ENCODE peak calls at places on chromosomes 1 and 21, in seven cellular contexts. V is tibial nerve, L is left lung, B is kidney, Z is adipocyte, K is aorta, O is uterus. D is an unnamed sample. For H3K9me3 and H3K36me3, the result is how much of the 10 kb centered on the place peaks cover.

GRCh38 chr1:161816201-161816600 is 50.1 kb downstream of the ATF6 start:
- DNase-seq in B (no peak), Z (peak), O (no peak), V (no peak), L (no peak), K (no peak), D (no peak)

GRCh38 chr1:87814573-87814972 is 485.9 kb downstream of the LMO4 start:
- DNase-seq in L (no peak), V (no peak), O (no peak), Z (no peak), K (no peak), B (no peak), D (peak)

GRCh38 chr1:244021427-244021826 is 29.7 kb upstream of the ZBTB18 start:
- DNase-seq in V (no peak), L (no peak), Z (no peak), B (no peak), O (no peak), K (no peak), D (no peak)

GRCh38 chr1:89598450-89599331 is 34.2 kb upstream of the LRRC8C start:
- DNase-seq in L (no peak), O (no peak), Z (peak), K (no peak), V (no peak), B (no peak), D (no peak)

GRCh38 chr1:218851601-218852000 is 322.1 kb upstream of the LYPLAL1 start:
- DNase-seq in O (no peak), B (no peak), K (no peak), Z (peak), V (no peak), L (no peak), D (peak)

GRCh38 chr1:77536813-77537212 is 145.6 kb downstream of the ZZZ3 start:
- DNase-seq in B (no peak), L (no peak), V (no peak), O (no peak), K (no peak), Z (peak), D (peak)

GRCh38 chr1:43067856-43068751 is 104.0 kb downstream of the EBNA1BP2 start:
- DNase-seq in B (no peak), V (no peak), K (no peak), Z (peak), L (no peak), O (no peak), D (no peak)

GRCh38 chr1:19770436-19771190 is 29.1 kb downstream of the TMCO4 start:
- DNase-seq in K (no peak), Z (no peak), L (no peak), V (no peak), B (no peak), O (no peak), D (no peak)

GRCh38 chr1:6998267-6998666 is 213.0 kb downstream of the CAMTA1 start:
- DNase-seq in O (no peak), L (no peak), Z (no peak), K (no peak), V (no peak), B (no peak), D (no peak)

GRCh38 chr1:32927441-32927840 is 26.3 kb upstream of the TMEM54 start:
- DNase-seq in V (no peak), O (no peak), L (no peak), K (no peak), B (no peak), Z (no peak), D (no peak)

GRCh38 chr21:34743831-34744230 is 75.0 kb downstream of the CLIC6 start:
- DNase-seq in V (peak), O (no peak), L (peak), Z (peak), B (no peak), K (peak), D (peak)

GRCh38 chr1:166273618-166274017 is 106.8 kb upstream of the FAM78B start:
- DNase-seq in B (no peak), Z (no peak), O (no peak), K (no peak), L (no peak), V (no peak), D (no peak)

GRCh38 chr1:25657121-25657521 is 40.5 kb downstream of the MAN1C1 start:
- DNase-seq in O (no peak), V (no peak), K (no peak), Z (no peak), B (no peak), L (no peak), D (no peak)

GRCh38 chr1:196723325-196724185 is 51.1 kb upstream of the CFHR3 start:
- DNase-seq in V (no peak), K (no peak), L (no peak), B (peak), O (no peak), Z (peak), D (peak)

GRCh38 chr1:228515200-228515834 is 28.1 kb downstream of the RNF187 start:
- DNase-seq in B (no peak), K (no peak), O (no peak), V (no peak), Z (peak), L (no peak), D (peak)

GRCh38 chr1:47942238-47942629 is 55.0 kb downstream of the TRABD2B start:
- DNase-seq in B (no peak), L (no peak), V (no peak), O (no peak), K (no peak), Z (no peak), D (no peak)

GRCh38 chr21:18620421-18620820 is 216.8 kb upstream of the TMPRSS15 start:
- DNase-seq in K (no peak), L (no peak), B (no peak), Z (no peak), V (no peak), O (no peak), D (no peak)

GRCh38 chr1:228446849-228447248 is 30.2 kb upstream of the TRIM17 start:
- DNase-seq in B (no peak), L (no peak), O (no peak), Z (no peak), K (no peak), V (no peak), D (no peak)

GRCh38 chr1:64861611-64862010 is 104.7 kb downstream of the JAK1 start:
- DNase-seq in B (no peak), Z (peak), O (no peak), V (no peak), L (peak), K (no peak), D (no peak)

GRCh38 chr1:38133781-38134180 is 87.2 kb upstream of the POU3F1 start:
- DNase-seq in L (no peak), Z (no peak), O (no peak), B (no peak), V (no peak), K (no peak), D (no peak)

GRCh38 chr1:22056043-22056442 is 3.5 kb downstream of the CDC42 start:
- DNase-seq in V (no peak), K (no peak), Z (no peak), L (no peak), B (no peak), O (no peak), D (no peak)

GRCh38 chr1:180631197-180631765 is 541 bp upstream of the XPR1 start:
- DNase-seq in O (no peak), L (no peak), K (no peak), V (no peak), Z (no peak), B (no peak), D (no peak)

GRCh38 chr1:177568702-177569101 is 397.9 kb downstream of the BRINP2 start:
- DNase-seq in L (no peak), K (no peak), V (no peak), B (no peak), O (no peak), Z (no peak), D (no peak)

GRCh38 chr1:46211051-46211450 is 7.9 kb downstream of the LURAP1 start:
- DNase-seq in L (no peak), O (no peak), B (no peak), K (no peak), Z (no peak), V (no peak), D (no peak)

GRCh38 chr1:30596891-30597290 is 126.5 kb downstream of the MATN1 start:
- DNase-seq in B (peak), O (no peak), K (no peak), V (no peak), L (no peak), Z (no peak), D (no peak)

GRCh38 chr1:170938281-170938680 is 2.9 kb downstream of the MROH9 start:
- DNase-seq in V (no peak), B (no peak), O (no peak), K (no peak), L (no peak), Z (no peak), D (no peak)

GRCh38 chr1:186760426-186760825 is 68.3 kb upstream of the PLA2G4A start:
- DNase-seq in B (no peak), V (no peak), L (no peak), O (no peak), K (no peak), Z (no peak), D (no peak)

GRCh38 chr1:179126338-179127060 is 44.6 kb downstream of the TOR3A start:
- DNase-seq in L (peak), Z (peak), O (no peak), V (no peak), B (no peak), K (peak), D (peak)

GRCh38 chr1:3377166-3377565 is 77.3 kb upstream of the ARHGEF16 start:
- DNase-seq in L (no peak), K (no peak), O (no peak), Z (no peak), V (no peak), B (no peak), D (no peak)

GRCh38 chr1:185537601-185538000 is 196.6 kb upstream of the HMCN1 start:
- DNase-seq in K (no peak), O (no peak), V (no peak), L (no peak), B (no peak), Z (no peak), D (no peak)

GRCh38 chr1:234956821-234957329 is 171.8 kb downstream of the TOMM20 start:
- DNase-seq in K (no peak), O (peak), V (no peak), Z (no peak), B (no peak), L (no peak), D (peak)

GRCh38 chr1:5850503-5850902 is 141.7 kb downstream of the NPHP4 start:
- DNase-seq in V (no peak), K (no peak), B (no peak), O (no peak), L (no peak), Z (peak), D (peak)

GRCh38 chr1:2441746-2442145 is 29.4 kb upstream of the PEX10 start:
- DNase-seq in Z (no peak), K (no peak), B (no peak), O (no peak), V (no peak), L (no peak), D (peak)

GRCh38 chr1:36345353-36345752 is 21.9 kb upstream of the EVA1B start:
- DNase-seq in O (no peak), L (no peak), V (no peak), B (no peak), Z (no peak), K (no peak), D (no peak)
- H3K4me3 ChIP-seq in O (no peak), L (no peak), V (no peak), B (no peak), Z (no peak), K (no peak), D (no peak)

GRCh38 chr1:96752394-96752793 is 30.8 kb downstream of the PTBP2 start:
- DNase-seq in K (no peak), Z (no peak), B (no peak), L (no peak), O (no peak), V (no peak), D (no peak)

GRCh38 chr1:96756789-96757188 is 35.2 kb downstream of the PTBP2 start:
- DNase-seq in L (no peak), K (no peak), B (no peak), V (no peak), O (no peak), Z (peak), D (no peak)
- H3K9me3 ChIP-seq in L (under half), K (under half), B (under half), V (under half), O (under half), Z (under half), D (under half)

DNA sequence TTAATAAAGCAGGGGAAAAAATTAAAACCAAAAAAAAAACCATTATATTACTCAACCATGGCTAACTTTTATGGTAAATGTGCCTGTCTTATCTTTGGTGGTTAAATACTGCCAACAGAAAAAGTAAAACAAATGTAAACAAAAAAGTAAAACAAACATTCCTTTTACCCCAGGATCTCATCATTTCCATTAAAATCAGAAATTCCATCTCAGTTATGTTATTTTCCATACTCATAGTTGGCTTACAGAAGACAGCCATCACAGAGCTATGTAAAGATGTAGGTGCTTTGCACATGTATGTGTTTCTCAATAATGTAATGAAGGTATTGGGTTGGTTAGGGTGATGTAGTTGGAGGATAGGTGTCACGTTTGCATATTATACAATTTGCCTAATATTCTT is 185.0 kb downstream of the KCNK2 start:
- DNase-seq in O (no peak), K (no peak), B (no peak), L (no peak), V (no peak), Z (peak), D (no peak)
- H3K36me3 ChIP-seq in O (under half), K (under half), B (under half), L (under half), V (under half), Z (under half), D (under half)

DNA sequence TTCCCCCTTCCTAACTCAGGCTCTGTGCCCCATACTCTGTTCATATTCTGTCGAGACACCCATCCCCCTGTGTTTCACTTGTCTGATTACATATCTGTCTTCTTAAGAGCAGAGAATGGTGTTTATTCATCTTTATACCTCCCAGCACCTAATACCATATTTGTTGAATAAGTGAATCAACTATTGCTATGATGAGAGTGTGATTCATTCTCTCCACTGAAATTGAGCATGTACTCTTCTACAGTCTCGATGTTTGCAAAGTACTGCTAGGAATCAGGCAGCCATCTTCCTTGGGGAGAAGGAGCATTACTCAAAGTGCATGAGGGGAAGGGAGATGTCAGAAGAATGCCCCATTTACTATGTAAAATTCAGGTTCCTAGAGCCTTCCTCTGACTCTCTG is 27.0 kb downstream of the TBX15 start:
- DNase-seq in B (no peak), L (no peak), Z (no peak), O (no peak), K (no peak), V (no peak), D (no peak)
- H3K4me3 ChIP-seq in B (no peak), L (no peak), Z (no peak), O (no peak), K (no peak), V (no peak), D (no peak)

GRCh38 chr1:205856433-205856832 is 6.5 kb upstream of the PM20D1 start:
- DNase-seq in K (no peak), O (no peak), Z (no peak), V (no peak), B (no peak), L (no peak), D (no peak)

GRCh38 chr1:205858141-205858961 is 8.4 kb upstream of the PM20D1 start:
- DNase-seq in V (no peak), L (no peak), Z (no peak), K (no peak), O (no peak), B (no peak), D (no peak)

GRCh38 chr1:205861540-205861939 is 11.6 kb upstream of the PM20D1 start:
- DNase-seq in O (no peak), L (no peak), B (no peak), V (no peak), Z (no peak), K (no peak), D (no peak)
- H3K9me3 ChIP-seq in O (under half), L (under half), B (under half), V (under half), Z (under half), K (under half), D (under half)

DNA sequence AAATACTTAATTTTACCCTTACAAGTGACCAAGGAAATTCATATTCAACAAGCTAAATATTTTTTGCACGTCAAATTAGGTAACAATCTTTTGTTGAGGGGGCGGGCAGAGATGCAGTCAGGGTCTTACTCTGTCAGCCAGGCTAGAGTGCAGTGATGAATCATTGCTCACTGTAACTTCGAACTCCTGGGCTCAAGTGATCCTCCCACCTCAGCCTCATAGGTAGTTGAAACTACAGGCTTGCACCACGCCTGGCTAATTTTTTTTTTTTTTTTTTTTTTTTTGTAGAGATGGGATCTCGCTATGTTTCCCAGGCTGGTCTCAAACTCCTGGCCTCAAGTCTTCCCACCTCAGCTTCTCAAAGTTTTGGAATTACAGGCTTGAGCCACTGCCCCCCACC is 26.5 kb downstream of the PHTF1 start:
- DNase-seq in L (no peak), O (no peak), B (no peak), Z (no peak), K (no peak), V (no peak), D (no peak)
- H3K36me3 ChIP-seq in L (under half), O (under half), B (under half), Z (half or more), K (under half), V (under half), D (under half)

GRCh38 chr1:79264975-79265818 is 258.7 kb upstream of the ADGRL4 start:
- DNase-seq in L (no peak), V (no peak), K (no peak), O (no peak), Z (no peak), B (no peak), D (no peak)

GRCh38 chr1:79262745-79263258 is 256.3 kb upstream of the ADGRL4 start:
- DNase-seq in Z (no peak), O (no peak), K (no peak), B (no peak), L (no peak), V (no peak), D (no peak)

GRCh38 chr1:79259390-79260336 is 253.1 kb upstream of the ADGRL4 start:
- DNase-seq in O (no peak), L (no peak), V (no peak), Z (peak), B (no peak), K (no peak), D (no peak)

DNA sequence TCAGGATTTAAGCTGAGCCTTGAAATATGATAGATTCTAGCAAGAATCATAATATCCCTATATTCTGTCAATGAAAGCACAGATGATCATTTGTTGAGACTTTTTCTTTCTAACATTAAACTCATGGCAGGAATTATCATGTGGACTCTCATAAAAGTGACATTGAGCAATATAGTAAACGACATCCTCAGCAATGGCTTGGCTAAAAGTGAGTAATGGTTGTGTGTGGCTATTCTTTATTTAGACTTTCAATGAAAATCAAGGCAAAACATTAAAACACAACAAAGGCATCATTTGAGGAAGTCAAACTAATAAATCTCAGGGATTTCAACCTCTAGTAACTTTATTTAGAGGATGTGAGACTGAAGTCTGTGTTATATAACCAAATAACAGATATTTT is 257.8 kb upstream of the ADGRL4 start:
- DNase-seq in K (no peak), Z (no peak), B (no peak), L (no peak), O (no peak), V (no peak), D (no peak)
- H3K4me3 ChIP-seq in K (no peak), Z (no peak), B (no peak), L (no peak), O (no peak), V (no peak), D (no peak)

GRCh38 chr1:240491156-240491555 is 120.8 kb downstream of the GREM2 start:
- DNase-seq in B (no peak), Z (peak), K (no peak), O (no peak), V (no peak), L (no peak), D (no peak)

GRCh38 chr1:240487493-240487892 is 124.5 kb downstream of the GREM2 start:
- DNase-seq in V (no peak), B (no peak), L (no peak), Z (no peak), O (no peak), K (no peak), D (no peak)

GRCh38 chr1:240495652-240496051 is 116.3 kb downstream of the GREM2 start:
- DNase-seq in O (no peak), K (no peak), L (no peak), Z (no peak), B (no peak), V (no peak), D (no peak)

GRCh38 chr1:240492832-240493440 is 119.0 kb downstream of the GREM2 start:
- DNase-seq in O (no peak), L (peak), Z (no peak), B (peak), K (no peak), V (no peak), D (peak)

GRCh38 chr1:240491796-240492195 is 120.2 kb downstream of the GREM2 start:
- DNase-seq in K (no peak), Z (no peak), O (no peak), V (no peak), B (no peak), L (no peak), D (no peak)
- H3K9me3 ChIP-seq in K (under half), Z (under half), O (under half), V (under half), B (under half), L (under half), D (under half)

GRCh38 chr1:231867607-231868006 is 241.0 kb downstream of the DISC1 start:
- DNase-seq in B (no peak), L (no peak), V (no peak), O (no peak), Z (peak), K (no peak), D (no peak)

GRCh38 chr1:231866392-231867331 is 240.1 kb downstream of the DISC1 start:
- DNase-seq in O (peak), K (peak), B (no peak), L (peak), Z (peak), V (no peak), D (peak)

GRCh38 chr1:231871471-231871870 is 244.9 kb downstream of the DISC1 start:
- DNase-seq in B (no peak), V (no peak), Z (no peak), L (no peak), O (no peak), K (no peak), D (no peak)

GRCh38 chr1:231871878-231872277 is 245.3 kb downstream of the DISC1 start:
- DNase-seq in B (no peak), V (no peak), K (no peak), O (no peak), Z (no peak), L (no peak), D (no peak)

DNA sequence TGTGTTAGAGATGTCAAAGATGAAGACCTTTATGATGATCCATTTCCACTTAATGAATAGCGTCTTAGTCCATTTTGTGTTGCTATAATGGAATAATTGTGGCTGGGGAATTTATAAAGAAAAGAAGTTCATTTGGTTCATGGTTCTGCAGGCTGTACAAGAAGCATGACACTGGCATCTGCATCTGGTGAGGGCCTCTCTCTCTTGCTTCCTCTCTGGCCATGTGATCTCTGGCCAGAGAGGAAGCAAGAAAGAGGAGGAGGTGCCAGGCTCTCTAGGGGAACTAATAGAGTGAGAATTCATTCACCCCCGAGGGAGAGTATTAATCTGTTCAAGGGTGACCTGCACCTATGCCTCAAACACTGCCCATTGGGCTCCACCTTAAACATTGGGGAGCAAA is 242.8 kb downstream of the DISC1 start:
- DNase-seq in L (no peak), V (no peak), O (no peak), K (peak), Z (no peak), B (no peak), D (no peak)
- H3K36me3 ChIP-seq in L (under half), V (under half), O (under half), K (under half), Z (under half), B (under half), D (under half)